ENCODE peak calls at places on chromosomes 7 and 10, in five cellular contexts. One of them, this sample, is unnamed.

GRCh38 chr10:92834981-92835380 is 13.3 kb upstream of the EXOC6 start:
- DNase-seq in AG04450: no peak
- DNase-seq in upper lobe of left lung: no peak
- DNase-seq in GM23338: no peak
- DNase-seq in mucosa of descending colon: no peak
- DNase-seq in this sample: no peak

GRCh38 chr10:88764110-88764509 is 4.3 kb downstream of the LIPN start:
- DNase-seq in AG04450: no peak
- DNase-seq in upper lobe of left lung: no peak
- DNase-seq in GM23338: no peak
- DNase-seq in mucosa of descending colon: no peak
- DNase-seq in this sample: no peak

GRCh38 chr7:51141451-51141971 is 175.1 kb downstream of the COBL start:
- DNase-seq in AG04450: peak
- DNase-seq in upper lobe of left lung: no peak
- DNase-seq in GM23338: peak
- DNase-seq in mucosa of descending colon: no peak
- DNase-seq in this sample: no peak

GRCh38 chr10:46556515-46557318 is at the start of gene GPRIN2:
- DNase-seq in upper lobe of left lung: peak
- DNase-seq in GM23338: peak
- DNase-seq in AG04450: no peak
- DNase-seq in mucosa of descending colon: peak
- DNase-seq in this sample: peak

GRCh38 chr7:47344171-47344955 is 237.5 kb downstream of the TNS3 start:
- DNase-seq in mucosa of descending colon: no peak
- DNase-seq in AG04450: no peak
- DNase-seq in upper lobe of left lung: peak
- DNase-seq in GM23338: no peak
- DNase-seq in this sample: no peak

GRCh38 chr7:5429253-5429856 is 5.7 kb upstream of the TNRC18 start:
- DNase-seq in GM23338: peak
- DNase-seq in upper lobe of left lung: peak
- DNase-seq in AG04450: no peak
- DNase-seq in mucosa of descending colon: peak
- DNase-seq in this sample: no peak

GRCh38 chr10:11208908-11209809 is 191.5 kb downstream of the CELF2 start:
- DNase-seq in upper lobe of left lung: no peak
- DNase-seq in mucosa of descending colon: no peak
- DNase-seq in GM23338: no peak
- DNase-seq in AG04450: no peak
- DNase-seq in this sample: peak

GRCh38 chr7:152093717-152094116 is 68.2 kb downstream of the GALNT11 start:
- DNase-seq in GM23338: no peak
- DNase-seq in AG04450: no peak
- DNase-seq in mucosa of descending colon: no peak
- DNase-seq in upper lobe of left lung: no peak
- DNase-seq in this sample: no peak

GRCh38 chr10:104077282-104078151 is 8.2 kb downstream of the COL17A1 start:
- DNase-seq in GM23338: peak
- DNase-seq in AG04450: no peak
- DNase-seq in upper lobe of left lung: no peak
- DNase-seq in mucosa of descending colon: no peak
- DNase-seq in this sample: no peak

GRCh38 chr7:33886100-33886623 is 19.2 kb upstream of the BMPER start:
- DNase-seq in GM23338: peak
- DNase-seq in upper lobe of left lung: peak
- DNase-seq in AG04450: no peak
- DNase-seq in mucosa of descending colon: no peak
- DNase-seq in this sample: no peak

GRCh38 chr10:117004238-117004626 is 755 bp downstream of the SHTN1 start:
- DNase-seq in GM23338: no peak
- DNase-seq in mucosa of descending colon: no peak
- DNase-seq in AG04450: no peak
- DNase-seq in upper lobe of left lung: no peak
- DNase-seq in this sample: no peak

GRCh38 chr7:18086165-18087030 is 58.8 kb upstream of the PRPS1L1 start:
- DNase-seq in upper lobe of left lung: peak
- DNase-seq in mucosa of descending colon: peak
- DNase-seq in GM23338: peak
- DNase-seq in AG04450: no peak
- DNase-seq in this sample: peak

GRCh38 chr10:130554701-130555410 is 418.7 kb downstream of the GLRX3 start:
- DNase-seq in mucosa of descending colon: no peak
- DNase-seq in AG04450: no peak
- DNase-seq in GM23338: no peak
- DNase-seq in upper lobe of left lung: peak
- DNase-seq in this sample: no peak

GRCh38 chr10:6918305-6918704 is 338.2 kb upstream of the PRKCQ start:
- DNase-seq in AG04450: no peak
- DNase-seq in mucosa of descending colon: peak
- DNase-seq in GM23338: peak
- DNase-seq in upper lobe of left lung: no peak
- DNase-seq in this sample: peak

GRCh38 chr7:12757443-12757842 is 70.0 kb downstream of the ARL4A start:
- DNase-seq in AG04450: peak
- DNase-seq in upper lobe of left lung: no peak
- DNase-seq in mucosa of descending colon: no peak
- DNase-seq in GM23338: no peak
- DNase-seq in this sample: no peak

GRCh38 chr7:140478361-140479061 is 794 bp downstream of the MKRN1 start:
- DNase-seq in AG04450: no peak
- DNase-seq in GM23338: peak
- DNase-seq in mucosa of descending colon: peak
- DNase-seq in upper lobe of left lung: no peak
- DNase-seq in this sample: peak

GRCh38 chr10:49614242-49615198 is 683 bp downstream of the CHAT start:
- DNase-seq in mucosa of descending colon: no peak
- DNase-seq in upper lobe of left lung: no peak
- DNase-seq in AG04450: no peak
- DNase-seq in GM23338: peak
- DNase-seq in this sample: no peak

GRCh38 chr10:113937756-113938155 is 83.3 kb downstream of the NHLRC2 start:
- DNase-seq in GM23338: no peak
- DNase-seq in mucosa of descending colon: no peak
- DNase-seq in AG04450: no peak
- DNase-seq in upper lobe of left lung: no peak
- DNase-seq in this sample: no peak

GRCh38 chr10:130843051-130843653 is 468.4 kb downstream of the TCERG1L start:
- DNase-seq in GM23338: no peak
- DNase-seq in upper lobe of left lung: peak
- DNase-seq in mucosa of descending colon: no peak
- DNase-seq in AG04450: no peak
- DNase-seq in this sample: no peak

GRCh38 chr7:128271471-128272454 is 30.7 kb downstream of the LEP start:
- DNase-seq in GM23338: peak
- DNase-seq in upper lobe of left lung: peak
- DNase-seq in mucosa of descending colon: no peak
- DNase-seq in AG04450: no peak
- DNase-seq in this sample: no peak

GRCh38 chr10:99329238-99329890 is at the start of gene CNNM1:
- DNase-seq in GM23338: peak
- DNase-seq in AG04450: no peak
- DNase-seq in mucosa of descending colon: peak
- DNase-seq in upper lobe of left lung: peak
- DNase-seq in this sample: peak

GRCh38 chr7:43138710-43139601 is 26.5 kb downstream of the HECW1 start:
- DNase-seq in AG04450: no peak
- DNase-seq in mucosa of descending colon: no peak
- DNase-seq in upper lobe of left lung: no peak
- DNase-seq in GM23338: peak
- DNase-seq in this sample: no peak

GRCh38 chr10:598415-599170 is 90.9 kb downstream of the DIP2C start:
- DNase-seq in mucosa of descending colon: no peak
- DNase-seq in AG04450: peak
- DNase-seq in GM23338: peak
- DNase-seq in upper lobe of left lung: no peak
- DNase-seq in this sample: no peak

GRCh38 chr7:82699773-82700186 is 256.2 kb upstream of the CACNA2D1 start:
- DNase-seq in AG04450: no peak
- DNase-seq in mucosa of descending colon: peak
- DNase-seq in upper lobe of left lung: no peak
- DNase-seq in GM23338: peak
- DNase-seq in this sample: no peak

GRCh38 chr7:103937680-103938079 is 51.8 kb downstream of the RELN start:
- DNase-seq in mucosa of descending colon: no peak
- DNase-seq in GM23338: no peak
- DNase-seq in AG04450: no peak
- DNase-seq in upper lobe of left lung: no peak
- DNase-seq in this sample: no peak

GRCh38 chr7:7114575-7115291 is 67.6 kb upstream of the C1GALT1 start:
- DNase-seq in mucosa of descending colon: no peak
- DNase-seq in upper lobe of left lung: no peak
- DNase-seq in GM23338: no peak
- DNase-seq in AG04450: no peak
- DNase-seq in this sample: no peak

GRCh38 chr10:22648547-22648961 is 65.8 kb downstream of the PIP4K2A start:
- DNase-seq in mucosa of descending colon: no peak
- DNase-seq in AG04450: no peak
- DNase-seq in GM23338: no peak
- DNase-seq in upper lobe of left lung: no peak
- DNase-seq in this sample: no peak

GRCh38 chr10:986137-986825 is 2.0 kb upstream of the GTPBP4 start:
- DNase-seq in AG04450: no peak
- DNase-seq in upper lobe of left lung: no peak
- DNase-seq in mucosa of descending colon: no peak
- DNase-seq in GM23338: no peak
- DNase-seq in this sample: no peak

GRCh38 chr7:137135654-137136350 is 207.7 kb downstream of the PTN start:
- DNase-seq in GM23338: no peak
- DNase-seq in upper lobe of left lung: no peak
- DNase-seq in mucosa of descending colon: no peak
- DNase-seq in AG04450: no peak
- DNase-seq in this sample: no peak

GRCh38 chr10:14880201-14880600 is 1.5 kb downstream of the SUV39H2 start:
- DNase-seq in upper lobe of left lung: no peak
- DNase-seq in AG04450: no peak
- DNase-seq in mucosa of descending colon: no peak
- DNase-seq in GM23338: peak
- DNase-seq in this sample: no peak

GRCh38 chr7:88664630-88665233 is 94.8 kb upstream of the ZNF804B start:
- DNase-seq in upper lobe of left lung: no peak
- DNase-seq in GM23338: peak
- DNase-seq in AG04450: no peak
- DNase-seq in mucosa of descending colon: no peak
- DNase-seq in this sample: no peak

GRCh38 chr7:69067397-69067796 is 530.9 kb upstream of the AUTS2 start:
- DNase-seq in AG04450: no peak
- DNase-seq in GM23338: peak
- DNase-seq in mucosa of descending colon: no peak
- DNase-seq in upper lobe of left lung: no peak
- DNase-seq in this sample: no peak

GRCh38 chr7:105354383-105354782 is 34.3 kb downstream of the SRPK2 start:
- DNase-seq in AG04450: no peak
- DNase-seq in upper lobe of left lung: no peak
- DNase-seq in mucosa of descending colon: no peak
- DNase-seq in GM23338: no peak
- DNase-seq in this sample: no peak

GRCh38 chr10:70232155-70232858 is 922 bp downstream of the PPA1 start:
- DNase-seq in mucosa of descending colon: peak
- DNase-seq in upper lobe of left lung: peak
- DNase-seq in GM23338: peak
- DNase-seq in AG04450: no peak
- DNase-seq in this sample: no peak

GRCh38 chr10:80503584-80504157 is 34.0 kb upstream of the SH2D4B start:
- DNase-seq in GM23338: peak
- DNase-seq in upper lobe of left lung: no peak
- DNase-seq in AG04450: no peak
- DNase-seq in mucosa of descending colon: no peak
- DNase-seq in this sample: no peak

GRCh38 chr7:12827219-12827821 is 139.9 kb downstream of the ARL4A start:
- DNase-seq in AG04450: no peak
- DNase-seq in mucosa of descending colon: no peak
- DNase-seq in upper lobe of left lung: no peak
- DNase-seq in GM23338: no peak
- DNase-seq in this sample: no peak

GRCh38 chr10:129921065-129921670 is 42.9 kb downstream of the EBF3 start:
- DNase-seq in AG04450: no peak
- DNase-seq in GM23338: no peak
- DNase-seq in upper lobe of left lung: no peak
- DNase-seq in mucosa of descending colon: no peak
- DNase-seq in this sample: no peak

GRCh38 chr10:122632031-122632430 is 67.6 kb downstream of the C10orf120 start:
- DNase-seq in upper lobe of left lung: peak
- DNase-seq in AG04450: no peak
- DNase-seq in GM23338: no peak
- DNase-seq in mucosa of descending colon: no peak
- DNase-seq in this sample: no peak

GRCh38 chr10:3480281-3480999 is 304.6 kb downstream of the KLF6 start:
- DNase-seq in AG04450: no peak
- DNase-seq in GM23338: no peak
- DNase-seq in mucosa of descending colon: no peak
- DNase-seq in upper lobe of left lung: no peak
- DNase-seq in this sample: no peak

GRCh38 chr10:15097011-15097812 is at the start of gene RPP38:
- DNase-seq in GM23338: peak
- DNase-seq in mucosa of descending colon: peak
- DNase-seq in upper lobe of left lung: peak
- DNase-seq in AG04450: peak
- DNase-seq in this sample: peak